ENCODE peak calls at places on chromosome X, in eight cellular contexts. N is frontal cortex, A is MCF 10A, J is HEK293T, Y is D341Med, U is HFF-Myc, T is aorta, C is NCI-H1105. X is an unnamed sample.
A peak's percentile ranks its signal among the peaks of the same experiment; 100 is the strongest.

GRCh38 chrX:53065066-53065465 is 16.5 kb downstream of the GPR173 start:
- DNase-seq in U (no peak), C (no peak), N (no peak), T (no peak), Y (no peak), J (no peak), A (no peak), X (no peak)

GRCh38 chrX:26138043-26138442 is at the start of gene MAGEB18:
- DNase-seq in N (no peak), Y (no peak), U (no peak), A (no peak), C (no peak), T (no peak), J (no peak), X (no peak)

GRCh38 chrX:151712253-151712652 is 3.6 kb upstream of the FATE1 start:
- DNase-seq in Y (no peak), J (no peak), N (no peak), C (no peak), U (no peak), A (no peak), T (no peak), X (no peak)

GRCh38 chrX:150610038-150610437 is 41.6 kb downstream of the MTM1 start:
- DNase-seq in Y (no peak), J (no peak), U (no peak), N (no peak), T (no peak), C (no peak), A (no peak), X (no peak)

GRCh38 chrX:48107717-48108116 is 22.7 kb upstream of the SPACA5B start:
- DNase-seq in T (no peak), A (no peak), N (no peak), U (no peak), Y (no peak), J (no peak), C (no peak), X (no peak)

GRCh38 chrX:45840411-45840950 is 639.8 kb upstream of the DIPK2B start:
- DNase-seq in N (no peak), C (no peak), U (no peak), J (no peak), Y (no peak), A (no peak), T (no peak), X (no peak)

GRCh38 chrX:9134341-9134740 is 100.4 kb upstream of the FAM9B start:
- DNase-seq in Y (no peak), A (no peak), C (no peak), J (no peak), U (no peak), N (no peak), T (no peak), X (no peak)

GRCh38 chrX:153582896-153583295 is 16.0 kb downstream of the CCNQ start:
- DNase-seq in U (no peak), C (no peak), J (no peak), A (no peak), T (peak; percentile 66), N (no peak), Y (peak; percentile 51), X (no peak)

GRCh38 chrX:32614707-32615106 is 596.6 kb downstream of the DMD start:
- DNase-seq in N (no peak), Y (no peak), U (no peak), T (no peak), A (no peak), J (no peak), C (no peak), X (no peak)

GRCh38 chrX:7252013-7252610 is 104.2 kb upstream of the PUDP start:
- DNase-seq in N (no peak), U (no peak), Y (no peak), A (peak; percentile 94), C (no peak), T (no peak), J (no peak), X (peak; percentile 5)

GRCh38 chrX:11629593-11630211 is 36.0 kb downstream of the ARHGAP6 start:
- DNase-seq in Y (no peak), J (no peak), N (no peak), A (peak; percentile 64), C (no peak), T (peak; percentile 53), U (peak; percentile 44), X (no peak)

GRCh38 chrX:74371823-74372222 is 49.5 kb upstream of the SLC16A2 start:
- DNase-seq in C (no peak), A (peak; percentile 8), T (no peak), N (no peak), J (no peak), U (no peak), Y (no peak), X (no peak)

GRCh38 chrX:13110427-13111324 is 66.3 kb upstream of the FAM9C start:
- DNase-seq in C (no peak), Y (peak; percentile 30), T (no peak), A (peak; percentile 92), N (no peak), U (peak; percentile 47), J (no peak), X (no peak)

GRCh38 chrX:44483965-44484606 is 58.6 kb downstream of the FUNDC1 start:
- DNase-seq in A (no peak), U (no peak), C (no peak), J (no peak), Y (no peak), T (no peak), N (no peak), X (no peak)

GRCh38 chrX:77785400-77785745 is 643 bp downstream of the ATRX start:
- DNase-seq in N (no peak), C (peak; percentile 34), A (peak; percentile 40), T (no peak), Y (peak; percentile 67), J (peak; percentile 38), U (no peak), X (peak; percentile 17)

GRCh38 chrX:17656035-17656418 is 81.3 kb upstream of the SCML1 start:
- DNase-seq in J (no peak), T (no peak), A (no peak), Y (no peak), U (no peak), C (no peak), N (no peak), X (no peak)

GRCh38 chrX:119541188-119541587 is 24.0 kb downstream of the STEEP1 start:
- DNase-seq in T (no peak), A (peak; percentile 65), Y (no peak), U (peak; percentile 27), N (no peak), J (no peak), C (no peak), X (no peak)

GRCh38 chrX:69919749-69920148 is 130.0 kb downstream of the AWAT2 start:
- DNase-seq in T (no peak), Y (no peak), A (no peak), N (no peak), C (no peak), J (no peak), U (no peak), X (no peak)

GRCh38 chrX:69038188-69038587 is 127.1 kb downstream of the PJA1 start:
- DNase-seq in Y (no peak), J (no peak), T (no peak), U (no peak), A (no peak), N (no peak), C (no peak), X (no peak)

X was measured in NCI-H510A.